ENCODE peak calls at places on chromosome 21, in nine cellular contexts. P is neural progenitor cell, V is astrocyte, Y is PC-3, R is keratinocyte, W is mammary epithelial cell, O is GM23338, E is A673, Z is endothelial cell of umbilical vein. N is an unnamed sample.

GRCh38 chr21:16533692-16534407 is 804.1 kb downstream of the USP25 start:
- DNase-seq in R (no peak), E (no peak), O (no peak), Y (no peak), W (no peak), V (peak), Z (no peak), P (no peak), N (no peak)

GRCh38 chr21:26843912-26844257 is 1.3 kb downstream of the ADAMTS1 start:
- DNase-seq in P (peak), E (peak), Y (peak), Z (no peak), V (peak), O (peak), R (no peak), W (peak), N (peak)

GRCh38 chr21:27823652-27824201 is 856.8 kb upstream of the ADAMTS5 start:
- DNase-seq in Z (no peak), W (no peak), E (no peak), Y (no peak), V (no peak), R (no peak), O (no peak), P (no peak), N (no peak)

GRCh38 chr21:15000076-15000475 is 64.7 kb downstream of the NRIP1 start:
- DNase-seq in E (no peak), Z (no peak), P (no peak), O (no peak), Y (peak), W (peak), R (no peak), V (peak), N (peak)

GRCh38 chr21:38323721-38324591 is 67.2 kb downstream of the KCNJ15 start:
- DNase-seq in R (peak), W (peak), E (peak), P (peak), Y (peak), Z (no peak), V (peak), O (peak), N (peak)

GRCh38 chr21:38929652-38930051 is 123.9 kb downstream of the ETS2 start:
- DNase-seq in V (no peak), R (no peak), P (no peak), W (no peak), E (no peak), Z (no peak), Y (no peak), O (no peak), N (no peak)

GRCh38 chr21:31255036-31255435 is 89.0 kb downstream of the TIAM1 start:
- DNase-seq in W (no peak), V (no peak), E (no peak), Y (no peak), P (no peak), R (no peak), Z (no peak), O (no peak), N (no peak)

GRCh38 chr21:32717851-32718316 is 9.9 kb downstream of the SYNJ1 start:
- DNase-seq in V (peak), E (no peak), R (no peak), W (peak), Y (no peak), P (peak), Z (no peak), O (no peak), N (peak)

GRCh38 chr21:24290151-24290833 is 1317.0 kb downstream of the MRPL39 start:
- DNase-seq in O (no peak), Z (no peak), E (no peak), W (no peak), P (no peak), R (no peak), Y (no peak), V (no peak), N (no peak)

GRCh38 chr21:32844653-32845443 is 73.3 kb upstream of the PAXBP1 start:
- DNase-seq in E (peak), V (peak), R (no peak), P (peak), W (peak), Z (no peak), Y (peak), O (no peak), N (peak)

GRCh38 chr21:33399821-33400220 is 3.4 kb upstream of the IFNGR2 start:
- DNase-seq in E (no peak), P (no peak), W (no peak), O (no peak), V (no peak), R (no peak), Z (no peak), Y (no peak), N (no peak)

GRCh38 chr21:33259995-33260394 is 6.2 kb upstream of the IL10RB start:
- DNase-seq in Y (no peak), P (no peak), O (no peak), R (no peak), Z (no peak), E (no peak), W (no peak), V (no peak), N (no peak)

GRCh38 chr21:41821081-41821755 is 54.4 kb upstream of the RIPK4 start:
- DNase-seq in Y (peak), Z (no peak), E (no peak), R (no peak), V (no peak), P (no peak), W (no peak), O (no peak), N (no peak)

GRCh38 chr21:37799193-37800121 is 116.8 kb downstream of the KCNJ6 start:
- DNase-seq in W (no peak), V (no peak), P (no peak), O (no peak), Z (no peak), R (no peak), Y (no peak), E (no peak), N (no peak)

GRCh38 chr21:26776320-26777021 is 68.7 kb downstream of the ADAMTS1 start:
- DNase-seq in Z (no peak), E (no peak), Y (peak), O (no peak), W (peak), P (no peak), V (peak), R (no peak), N (peak)

GRCh38 chr21:46667735-46668380 is 32.4 kb downstream of the PRMT2 start:
- DNase-seq in V (peak), E (peak), R (no peak), O (peak), Z (peak), W (peak), P (peak), Y (peak), N (peak)

GRCh38 chr21:26280715-26281310 is 110.2 kb upstream of the APP start:
- DNase-seq in P (peak), R (no peak), W (no peak), Z (no peak), E (peak), O (peak), Y (peak), V (no peak), N (no peak)

GRCh38 chr21:39087976-39088370 is 95.3 kb downstream of the PSMG1 start:
- DNase-seq in P (no peak), R (no peak), Y (no peak), E (no peak), W (no peak), Z (no peak), V (no peak), O (no peak), N (no peak)

GRCh38 chr21:42671778-42672593 is 18.6 kb downstream of the PDE9A start:
- DNase-seq in E (no peak), P (no peak), Y (peak), O (no peak), R (no peak), V (peak), W (peak), Z (no peak), N (no peak)

GRCh38 chr21:34887729-34888568 is 161.2 kb downstream of the RUNX1 start:
- DNase-seq in R (no peak), E (peak), W (peak), P (peak), V (peak), Y (peak), Z (peak), O (peak), N (peak)

GRCh38 chr21:34889287-34889536 is 159.9 kb downstream of the RUNX1 start:
- DNase-seq in Z (peak), W (peak), P (no peak), O (peak), Y (peak), R (no peak), V (peak), E (peak), N (peak)

GRCh38 chr21:34890258-34890723 is 158.8 kb downstream of the RUNX1 start:
- DNase-seq in W (no peak), P (no peak), O (peak), E (no peak), R (no peak), V (no peak), Z (no peak), Y (no peak), N (no peak)

GRCh38 chr21:34889537-34890257 is 159.4 kb downstream of the RUNX1 start:
- DNase-seq in O (peak), V (peak), R (no peak), Y (peak), E (peak), W (peak), Z (peak), P (peak), N (peak)

GRCh38 chr21:34888569-34889286 is 160.4 kb downstream of the RUNX1 start:
- DNase-seq in V (peak), W (peak), R (no peak), P (peak), E (peak), O (peak), Y (peak), Z (peak), N (peak)
- TF ChIP-seq EZH2 in V (no peak), W (no peak), R (no peak), P (no peak), E (no peak), O (no peak), Y (no peak), Z (no peak), N (no peak)

GRCh38 chr21:40471103-40471502 is 375.9 kb downstream of the DSCAM start:
- DNase-seq in V (peak), W (no peak), E (no peak), R (no peak), O (no peak), Y (no peak), P (no peak), Z (no peak), N (peak)
- TF ChIP-seq EZH2 in V (no peak), W (no peak), E (no peak), R (no peak), O (no peak), Y (no peak), P (no peak), Z (no peak), N (no peak)

GRCh38 chr21:44556879-44557278 is 1.7 kb downstream of the KRTAP10-3 start:
- DNase-seq in R (no peak), Z (no peak), V (no peak), P (no peak), O (no peak), W (no peak), Y (no peak), E (no peak), N (no peak)
- TF ChIP-seq EZH2 in R (no peak), Z (no peak), V (no peak), P (no peak), O (no peak), W (no peak), Y (no peak), E (no peak), N (no peak)

DNA sequence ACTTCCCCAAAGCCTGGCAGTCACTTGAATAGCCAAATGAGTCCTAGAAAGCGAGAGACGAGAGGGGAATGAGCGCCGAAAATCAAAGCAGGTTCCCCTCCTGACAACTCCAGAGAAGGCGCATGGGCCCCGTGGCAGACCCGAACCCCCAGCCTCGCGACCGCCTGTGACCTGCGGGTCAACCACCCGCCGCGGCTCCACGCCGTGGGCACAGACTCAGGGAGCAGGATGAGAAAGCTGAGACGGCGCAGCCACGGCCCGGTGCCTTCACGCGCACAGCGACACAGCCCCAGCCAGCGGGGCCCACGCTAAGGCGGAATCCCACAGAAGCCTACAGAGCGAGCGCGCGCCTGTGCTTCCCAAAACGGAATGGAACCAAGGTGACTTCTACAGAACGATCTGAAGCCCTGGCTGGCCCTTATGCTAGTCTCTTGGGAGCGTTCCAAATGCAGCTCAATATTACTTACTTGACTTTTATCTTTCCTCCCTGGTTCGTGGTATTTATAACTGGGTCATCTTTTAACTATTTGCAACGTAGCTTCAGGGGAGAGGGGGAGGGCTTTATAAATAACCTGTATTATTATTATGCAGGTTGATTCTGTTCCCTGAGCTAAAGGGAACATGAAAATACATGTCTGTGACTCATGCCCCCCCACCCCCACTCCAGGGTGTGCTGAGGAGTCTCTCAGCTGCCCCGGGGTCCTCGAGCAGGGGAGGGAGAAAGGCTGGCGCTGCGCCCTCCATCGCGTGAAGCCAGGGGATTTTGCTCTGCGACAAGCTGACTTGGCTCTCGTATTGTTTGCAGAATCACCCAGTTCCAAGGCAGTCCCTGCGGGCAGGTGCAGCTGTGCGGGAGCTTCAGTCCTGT is 1.7 kb downstream of the TSPEAR start:
- DNase-seq in Y (peak), W (peak), O (peak), R (peak), P (peak), E (peak), Z (no peak), V (no peak), N (no peak)
- TF ChIP-seq EZH2 in Y (no peak), W (no peak), O (peak), R (no peak), P (peak), E (no peak), Z (peak), V (peak), N (peak)

GRCh38 chr21:36693144-36694040 is 5.5 kb upstream of the SIM2 start:
- DNase-seq in V (no peak), O (peak), Z (no peak), E (no peak), R (no peak), P (peak), Y (no peak), W (no peak), N (no peak)
- TF ChIP-seq EZH2 in V (peak), O (peak), Z (peak), E (no peak), R (peak), P (peak), Y (no peak), W (peak), N (peak)

GRCh38 chr21:45639206-45640000 is 4.1 kb upstream of the PCBP3 start:
- DNase-seq in O (no peak), P (no peak), E (no peak), V (no peak), Z (no peak), W (no peak), R (no peak), Y (peak), N (no peak)
- TF ChIP-seq EZH2 in O (no peak), P (no peak), E (no peak), V (no peak), Z (no peak), W (no peak), R (no peak), Y (no peak), N (no peak)

GRCh38 chr21:43766734-43767497 is 9.2 kb downstream of the CSTB start:
- DNase-seq in V (no peak), W (no peak), P (no peak), E (no peak), R (no peak), Z (no peak), O (no peak), Y (no peak), N (no peak)

GRCh38 chr21:43767498-43767979 is 8.6 kb downstream of the CSTB start:
- DNase-seq in O (no peak), R (no peak), Z (no peak), W (no peak), Y (no peak), V (no peak), P (no peak), E (no peak), N (no peak)

GRCh38 chr21:43769325-43769958 is 6.7 kb downstream of the CSTB start:
- DNase-seq in Z (no peak), E (no peak), P (no peak), V (no peak), Y (no peak), R (no peak), W (no peak), O (no peak), N (no peak)

GRCh38 chr21:43768868-43769167 is 7.3 kb downstream of the CSTB start:
- DNase-seq in O (peak), Y (no peak), R (no peak), W (no peak), Z (no peak), P (peak), E (no peak), V (no peak), N (no peak)

GRCh38 chr21:43767980-43768867 is 7.9 kb downstream of the CSTB start:
- DNase-seq in P (peak), R (peak), Z (peak), O (peak), Y (peak), V (peak), W (peak), E (no peak), N (peak)
- TF ChIP-seq EZH2 in P (no peak), R (no peak), Z (no peak), O (no peak), Y (no peak), V (no peak), W (no peak), E (no peak), N (no peak)

N was measured in fibroblast of lung.